ENCODE peak calls at places on chromosome 16, in four cellular contexts. I is H1, F is IMR-90, J is neuronal stem cell. M is an unnamed sample.

GRCh38 chr16:89422527-89422904 is 67.8 kb downstream of the ANKRD11 start:
- DNase-seq in F (peak; percentile 59), J (no peak), I (no peak), M (no peak)

GRCh38 chr16:15592324-15592723 is 50.6 kb downstream of the MARF1 start:
- DNase-seq in J (no peak), F (no peak), I (no peak), M (no peak)

GRCh38 chr16:47470810-47471209 is 9.7 kb downstream of the PHKB start:
- DNase-seq in I (no peak), F (no peak), J (no peak), M (peak; percentile 45)

GRCh38 chr16:24670623-24671454 is 58.6 kb upstream of the TNRC6A start:
- DNase-seq in F (peak; percentile 92), J (peak; percentile 55), I (no peak), M (peak; percentile 96)

GRCh38 chr16:77290451-77291110 is 91.4 kb downstream of the SYCE1L start:
- DNase-seq in I (no peak), J (no peak), F (peak; percentile 59), M (peak; percentile 87)

GRCh38 chr16:84618428-84619102 is 687 bp upstream of the COTL1 start:
- DNase-seq in J (peak; percentile 52), I (peak; percentile 54), F (peak; percentile 98), M (peak; percentile 97)

GRCh38 chr16:79008869-79009179 is 591.7 kb downstream of the MAF start:
- DNase-seq in F (no peak), I (no peak), J (no peak), M (no peak)

GRCh38 chr16:50301626-50302471 is 35.5 kb downstream of the ADCY7 start:
- DNase-seq in F (peak; percentile 86), I (no peak), J (no peak), M (peak; percentile 77)

GRCh38 chr16:89842471-89843408 is 14.5 kb downstream of the SPIRE2 start:
- DNase-seq in J (no peak), I (no peak), F (peak; percentile 71), M (peak; percentile 54)

GRCh38 chr16:86089341-86089900 is 190.5 kb downstream of the IRF8 start:
- DNase-seq in J (no peak), I (no peak), F (no peak), M (no peak)

GRCh38 chr16:70682239-70683145 is 3.4 kb downstream of the MTSS2 start:
- DNase-seq in I (no peak), F (no peak), J (no peak), M (no peak)

GRCh38 chr16:1564325-1564724 is 30.9 kb downstream of the TMEM204 start:
- DNase-seq in J (no peak), I (no peak), F (no peak), M (no peak)

GRCh38 chr16:77657016-77657415 is 65.3 kb upstream of the NUDT7 start:
- DNase-seq in F (peak; percentile 13), I (no peak), J (no peak), M (peak; percentile 52)

GRCh38 chr16:49961087-49961486 is 63.9 kb upstream of the CNEP1R1 start:
- DNase-seq in J (no peak), I (no peak), F (peak; percentile 3), M (no peak)

GRCh38 chr16:26598061-26598460 is 468.7 kb upstream of the C16orf82 start:
- DNase-seq in F (no peak), J (no peak), I (no peak), M (no peak)

GRCh38 chr16:22240023-22240697 is 34.1 kb downstream of the EEF2K start:
- DNase-seq in F (peak; percentile 42), J (no peak), I (no peak), M (no peak)

GRCh38 chr16:74867281-74867849 is 92.7 kb upstream of the FA2H start:
- DNase-seq in I (no peak), J (no peak), F (no peak), M (no peak)

GRCh38 chr16:1299012-1299867 is 10.2 kb upstream of the UBE2I start:
- DNase-seq in F (no peak), I (no peak), J (no peak), M (no peak)

GRCh38 chr16:1887711-1888354 is 15.9 kb upstream of the MEIOB start:
- DNase-seq in I (no peak), F (no peak), J (no peak), M (no peak)

GRCh38 chr16:30896890-30897730 is 696 bp downstream of the CTF1 start:
- DNase-seq in J (peak; percentile 90), I (no peak), F (peak; percentile 87), M (peak; percentile 96)

GRCh38 chr16:19884021-19884485 is 595 bp downstream of the GPRC5B start:
- DNase-seq in F (no peak), J (no peak), I (no peak), M (peak; percentile 20)

GRCh38 chr16:86011532-86011931 is 112.6 kb downstream of the IRF8 start:
- DNase-seq in F (no peak), I (no peak), J (no peak), M (no peak)

GRCh38 chr16:89017956-89018604 is 41.1 kb upstream of the CBFA2T3 start:
- DNase-seq in I (no peak), J (no peak), F (no peak), M (no peak)

GRCh38 chr16:24164402-24164801 is 91.7 kb upstream of the CACNG3 start:
- DNase-seq in J (no peak), F (no peak), I (no peak), M (no peak)

GRCh38 chr16:8634991-8635736 is 13.7 kb downstream of the METTL22 start:
- DNase-seq in F (peak; percentile 28), J (peak; percentile 43), I (peak; percentile 43), M (peak; percentile 56)

GRCh38 chr16:55502801-55503366 is 6.0 kb upstream of the LPCAT2 start:
- DNase-seq in F (peak; percentile 93), J (no peak), I (no peak), M (peak; percentile 92)

GRCh38 chr16:495127-495748 is 32.3 kb upstream of the CAPN15 start:
- DNase-seq in F (peak; percentile 27), I (peak; percentile 41), J (no peak), M (peak; percentile 60)

GRCh38 chr16:14302399-14303181 is 231.5 kb downstream of the MRTFB start:
- DNase-seq in J (no peak), I (no peak), F (no peak), M (peak; percentile 41)

GRCh38 chr16:88977028-88977844 is at the start of gene CBFA2T3:
- DNase-seq in I (no peak), J (no peak), F (no peak), M (peak; percentile 55)

GRCh38 chr16:1308977-1309885 is at the start of gene UBE2I:
- DNase-seq in I (peak; percentile 87), J (peak; percentile 99), F (peak; percentile 97), M (peak; percentile 98)

GRCh38 chr16:56935201-56935600 is 3.3 kb downstream of the HERPUD1 start:
- DNase-seq in I (no peak), J (no peak), F (no peak), M (no peak)
- H3K27ac ChIP-seq in I (no peak overlapping the region), J (no peak overlapping the region), F (no peak overlapping the region), M (no peak overlapping the region)

DNA sequence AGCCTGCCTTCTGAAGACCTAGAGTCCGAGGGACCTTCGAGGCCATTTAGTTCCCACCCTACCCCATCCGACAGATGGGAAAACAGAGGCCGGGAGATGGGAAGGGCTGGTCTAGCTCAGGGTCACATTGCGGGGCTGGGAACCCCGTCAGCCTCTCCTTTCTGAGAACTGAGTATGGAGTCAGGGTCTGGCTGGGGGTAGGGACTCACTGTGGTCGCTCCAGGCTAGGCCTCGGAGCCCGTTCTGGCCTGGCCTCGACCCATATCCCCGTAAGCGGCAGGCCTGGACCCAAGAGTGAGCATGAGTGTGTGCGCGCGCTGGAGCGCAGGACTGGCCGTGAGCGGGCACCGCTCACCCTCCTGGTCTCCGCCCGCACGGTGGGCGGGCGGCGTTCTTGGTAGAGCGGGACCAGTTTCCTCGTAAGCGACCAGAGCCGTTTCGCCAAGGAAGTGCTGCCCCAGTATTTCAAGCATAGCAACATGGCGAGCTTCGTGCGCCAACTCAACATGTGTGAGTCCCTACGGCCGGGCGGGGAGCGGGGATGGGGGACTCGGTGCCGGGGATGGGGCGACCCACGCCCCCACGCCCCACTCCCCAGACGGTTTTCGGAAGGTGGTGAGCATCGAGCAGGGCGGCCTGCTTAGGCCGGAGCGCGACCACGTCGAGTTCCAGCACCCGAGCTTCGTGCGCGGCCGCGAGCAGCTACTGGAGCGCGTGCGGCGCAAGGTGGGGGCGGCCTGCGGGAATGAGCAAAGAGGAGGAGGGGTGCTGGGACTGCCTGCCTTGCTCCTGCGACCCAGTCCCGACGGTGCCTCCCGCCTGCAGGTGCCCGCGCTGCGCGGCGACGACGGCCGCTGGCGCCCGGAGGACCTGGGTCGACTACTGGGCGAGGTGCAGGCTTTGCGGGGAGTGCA is 833 bp downstream of the HSF4 start:
- DNase-seq in J (no peak), I (no peak), F (no peak), M (peak; percentile 43)
- H3K4me3 ChIP-seq in J (no peak overlapping the region), I (peak overlapping the region; percentile 19), F (no peak overlapping the region), M (no peak overlapping the region)

GRCh38 chr16:81180578-81180977 is 57.9 kb upstream of the BCO1 start:
- DNase-seq in J (no peak), F (no peak), I (no peak), M (no peak)
- H2BK15ac ChIP-seq in J (peak overlapping the region; percentile 65), F (peak overlapping the region; percentile 50), I (no peak overlapping the region), M (peak overlapping the region; percentile 15)

GRCh38 chr16:29714396-29714795 is 31.4 kb downstream of the C16orf54 start:
- DNase-seq in J (no peak), F (no peak), I (no peak), M (no peak)

GRCh38 chr16:29714972-29715371 is 30.8 kb downstream of the C16orf54 start:
- DNase-seq in J (no peak), F (no peak), I (no peak), M (no peak)

GRCh38 chr16:29708917-29709600 is 30.1 kb downstream of the QPRT start:
- DNase-seq in J (no peak), F (no peak), I (peak; percentile 87), M (no peak)

GRCh38 chr16:29710227-29711219 is 31.5 kb downstream of the QPRT start:
- DNase-seq in J (no peak), F (peak; percentile 79), I (no peak), M (peak; percentile 82)

DNA sequence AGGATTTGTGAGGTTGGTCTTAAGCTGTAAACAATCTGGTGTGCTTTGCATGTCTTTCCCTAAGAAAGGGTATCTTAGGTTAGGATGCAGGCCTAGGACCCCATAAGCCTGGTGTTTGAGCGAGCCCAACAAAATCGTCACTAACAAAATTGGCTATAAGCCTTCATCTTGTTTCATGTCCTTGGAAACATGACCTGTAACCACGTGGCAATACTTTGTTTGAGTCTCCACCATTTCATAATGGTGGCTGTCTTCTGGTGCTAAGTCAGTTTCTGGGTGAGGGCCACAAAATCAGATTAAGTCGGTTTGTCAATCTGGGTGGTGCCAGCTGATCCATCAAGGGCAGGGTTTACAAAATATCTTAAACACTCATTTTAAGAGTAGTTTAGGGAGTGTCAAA is 33.0 kb downstream of the C16orf54 start:
- DNase-seq in F (no peak), I (no peak), J (no peak), M (no peak)
- H3K27ac ChIP-seq in F (no peak overlapping the region), I (no peak overlapping the region), J (no peak overlapping the region), M (no peak overlapping the region)

GRCh38 chr16:87531418-87531817 is 38.6 kb upstream of the ZCCHC14 start:
- DNase-seq in I (no peak), J (no peak), F (no peak), M (no peak)
- H3K4me3 ChIP-seq in I (no peak overlapping the region), J (no peak overlapping the region), F (no peak overlapping the region), M (no peak overlapping the region)